ENCODE peak calls at places on chromosomes 5 and 9, in five cellular contexts. One of them, this sample, is unnamed.

GRCh38 chr9:121888438-121888775 is 204.7 kb downstream of the TTLL11 start:
- DNase-seq in dorsolateral prefrontal cortex: no peak
- DNase-seq in HFFc6: peak; percentile 82
- DNase-seq in cardiac muscle cell: peak; percentile 60
- DNase-seq in stomach: no peak
- DNase-seq in this sample: no peak

GRCh38 chr5:34914671-34915138 is 599 bp downstream of the RAD1 start:
- DNase-seq in dorsolateral prefrontal cortex: peak; percentile 15
- DNase-seq in HFFc6: peak; percentile 17
- DNase-seq in cardiac muscle cell: peak; percentile 38
- DNase-seq in stomach: peak; percentile 36
- DNase-seq in this sample: no peak

GRCh38 chr5:9661316-9662015 is 31.3 kb upstream of the TAS2R1 start:
- DNase-seq in dorsolateral prefrontal cortex: no peak
- DNase-seq in HFFc6: peak; percentile 35
- DNase-seq in cardiac muscle cell: no peak
- DNase-seq in stomach: no peak
- DNase-seq in this sample: no peak

GRCh38 chr5:163503106-163504090 is 2.0 kb upstream of the MAT2B start:
- DNase-seq in dorsolateral prefrontal cortex: peak; percentile 17
- DNase-seq in HFFc6: peak; percentile 89
- DNase-seq in cardiac muscle cell: peak; percentile 86
- DNase-seq in stomach: peak; percentile 57
- DNase-seq in this sample: peak; percentile 51

GRCh38 chr5:42851441-42851840 is 39.7 kb upstream of the SELENOP start:
- DNase-seq in dorsolateral prefrontal cortex: no peak
- DNase-seq in HFFc6: no peak
- DNase-seq in cardiac muscle cell: no peak
- DNase-seq in stomach: no peak
- DNase-seq in this sample: no peak

GRCh38 chr5:101244621-101245020 is 341.5 kb upstream of the ST8SIA4 start:
- DNase-seq in dorsolateral prefrontal cortex: no peak
- DNase-seq in HFFc6: no peak
- DNase-seq in cardiac muscle cell: no peak
- DNase-seq in stomach: no peak
- DNase-seq in this sample: no peak

GRCh38 chr9:113910036-113910639 is 34.0 kb downstream of the ZNF618 start:
- DNase-seq in dorsolateral prefrontal cortex: no peak
- DNase-seq in HFFc6: no peak
- DNase-seq in cardiac muscle cell: no peak
- DNase-seq in stomach: peak; percentile 85
- DNase-seq in this sample: peak; percentile 81

GRCh38 chr5:82719368-82719767 is 357.8 kb downstream of the TMEM167A start:
- DNase-seq in dorsolateral prefrontal cortex: no peak
- DNase-seq in HFFc6: no peak
- DNase-seq in cardiac muscle cell: peak; percentile 68
- DNase-seq in stomach: no peak
- DNase-seq in this sample: no peak

GRCh38 chr9:92378825-92379535 is 25.4 kb downstream of the OGN start:
- DNase-seq in dorsolateral prefrontal cortex: no peak
- DNase-seq in HFFc6: peak; percentile 23
- DNase-seq in cardiac muscle cell: no peak
- DNase-seq in stomach: no peak
- DNase-seq in this sample: no peak

GRCh38 chr9:94847486-94847885 is 121.0 kb downstream of the AOPEP start:
- DNase-seq in dorsolateral prefrontal cortex: no peak
- DNase-seq in HFFc6: peak; percentile 63
- DNase-seq in cardiac muscle cell: peak; percentile 84
- DNase-seq in stomach: no peak
- DNase-seq in this sample: no peak

GRCh38 chr5:141192110-141192725 is at the start of gene PCDHB10:
- DNase-seq in dorsolateral prefrontal cortex: no peak
- DNase-seq in HFFc6: peak; percentile 33
- DNase-seq in cardiac muscle cell: peak; percentile 12
- DNase-seq in stomach: no peak
- DNase-seq in this sample: no peak

GRCh38 chr9:94150890-94151660 is 66.8 kb downstream of the PTPDC1 start:
- DNase-seq in dorsolateral prefrontal cortex: no peak
- DNase-seq in HFFc6: no peak
- DNase-seq in cardiac muscle cell: no peak
- DNase-seq in stomach: no peak
- DNase-seq in this sample: no peak

GRCh38 chr5:41908374-41909079 is 4.4 kb downstream of the RIMOC1 start:
- DNase-seq in dorsolateral prefrontal cortex: no peak
- DNase-seq in HFFc6: peak; percentile 77
- DNase-seq in cardiac muscle cell: peak; percentile 46
- DNase-seq in stomach: no peak
- DNase-seq in this sample: no peak

GRCh38 chr5:124157320-124157719 is 589.1 kb downstream of the ZNF608 start:
- DNase-seq in dorsolateral prefrontal cortex: no peak
- DNase-seq in HFFc6: no peak
- DNase-seq in cardiac muscle cell: no peak
- DNase-seq in stomach: no peak
- DNase-seq in this sample: no peak

GRCh38 chr5:135986891-135987401 is 32.2 kb upstream of the LECT2 start:
- DNase-seq in dorsolateral prefrontal cortex: no peak
- DNase-seq in HFFc6: no peak
- DNase-seq in cardiac muscle cell: no peak
- DNase-seq in stomach: no peak
- DNase-seq in this sample: no peak

GRCh38 chr9:35616681-35617459 is 1.3 kb downstream of the CD72 start:
- DNase-seq in dorsolateral prefrontal cortex: peak; percentile 57
- DNase-seq in HFFc6: no peak
- DNase-seq in cardiac muscle cell: peak; percentile 75
- DNase-seq in stomach: peak; percentile 77
- DNase-seq in this sample: no peak

GRCh38 chr5:90293931-90294330 is 115.6 kb downstream of the CETN3 start:
- DNase-seq in dorsolateral prefrontal cortex: no peak
- DNase-seq in HFFc6: no peak
- DNase-seq in cardiac muscle cell: peak; percentile 86
- DNase-seq in stomach: no peak
- DNase-seq in this sample: no peak

GRCh38 chr5:133147411-133147810 is 95.6 kb downstream of the HSPA4 start:
- DNase-seq in dorsolateral prefrontal cortex: peak; percentile 40
- DNase-seq in HFFc6: no peak
- DNase-seq in cardiac muscle cell: peak; percentile 68
- DNase-seq in stomach: no peak
- DNase-seq in this sample: no peak

GRCh38 chr5:143515829-143516228 is 112.3 kb upstream of the NR3C1 start:
- DNase-seq in dorsolateral prefrontal cortex: no peak
- DNase-seq in HFFc6: no peak
- DNase-seq in cardiac muscle cell: no peak
- DNase-seq in stomach: no peak
- DNase-seq in this sample: no peak

DNA sequence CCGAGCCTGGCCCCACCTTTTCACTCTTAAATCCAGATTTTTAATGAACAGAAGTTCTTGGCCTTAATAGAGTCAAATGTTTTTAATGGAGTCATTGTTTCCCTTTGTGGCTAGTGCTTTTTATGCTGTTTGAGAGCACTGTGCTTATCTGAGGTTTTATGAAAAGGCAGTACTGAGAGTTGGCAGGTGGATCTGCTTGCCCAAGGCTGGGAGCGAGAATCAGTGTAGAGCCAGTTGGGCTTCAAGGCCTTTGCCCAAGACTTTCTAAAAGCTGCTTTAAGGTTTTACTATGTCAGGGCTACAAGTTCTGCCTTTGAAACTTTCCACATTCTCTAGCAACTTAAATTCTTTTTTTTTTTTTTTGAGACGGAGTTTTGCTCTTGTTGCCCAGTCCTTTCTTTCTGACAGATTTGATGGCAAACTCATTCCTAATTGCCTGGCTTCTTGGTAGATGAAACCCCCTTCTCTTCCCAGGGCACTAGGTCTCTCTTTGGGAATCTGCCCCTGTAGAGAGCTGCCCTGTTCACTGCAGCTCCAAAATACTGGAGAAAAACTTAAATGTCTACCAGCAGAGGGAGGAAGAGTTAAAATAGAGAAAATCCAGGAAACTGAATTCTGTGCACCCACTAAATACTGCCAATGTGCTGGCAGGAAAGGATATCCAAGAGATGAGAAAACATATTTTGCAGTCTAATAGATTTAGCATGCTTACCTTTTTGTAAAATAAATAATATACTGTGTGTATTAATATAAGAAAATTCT is 36.9 kb upstream of the CDK20 start:
- DNase-seq in dorsolateral prefrontal cortex: no peak
- DNase-seq in HFFc6: peak; percentile 20
- DNase-seq in cardiac muscle cell: peak; percentile 44
- DNase-seq in stomach: no peak
- DNase-seq in this sample: no peak
- TF ChIP-seq CTCF in dorsolateral prefrontal cortex: no peak
- TF ChIP-seq CTCF in HFFc6: peak; percentile 69
- TF ChIP-seq CTCF in cardiac muscle cell: peak; percentile 48
- TF ChIP-seq CTCF in stomach: no peak
- TF ChIP-seq CTCF in this sample: peak; percentile 12

DNA sequence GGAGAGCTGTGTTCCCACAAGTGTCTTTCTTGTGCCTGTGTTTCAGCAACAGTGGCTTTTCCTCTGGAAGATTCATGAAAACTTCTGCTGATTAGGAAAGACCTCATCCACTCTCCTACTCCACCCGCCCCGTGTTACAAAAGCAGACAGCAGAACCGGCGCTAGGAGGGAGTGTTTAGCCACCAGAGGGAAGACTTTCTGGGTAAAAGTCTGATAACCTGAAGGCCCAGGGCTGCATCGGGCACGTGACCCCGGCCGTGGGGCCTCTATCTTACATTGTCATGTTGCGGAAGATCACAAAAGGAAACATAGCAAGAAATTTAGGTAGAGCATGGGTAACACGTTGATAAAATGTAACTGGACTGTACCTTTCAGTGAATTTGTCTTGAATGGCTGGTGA is 32.0 kb upstream of the DMRT2 start:
- DNase-seq in dorsolateral prefrontal cortex: no peak
- DNase-seq in HFFc6: peak; percentile 15
- DNase-seq in cardiac muscle cell: peak; percentile 36
- DNase-seq in stomach: no peak
- DNase-seq in this sample: no peak
- TF ChIP-seq CTCF in dorsolateral prefrontal cortex: no peak
- TF ChIP-seq CTCF in HFFc6: peak; percentile 73
- TF ChIP-seq CTCF in cardiac muscle cell: peak; percentile 41
- TF ChIP-seq CTCF in stomach: no peak
- TF ChIP-seq CTCF in this sample: peak; percentile 49

GRCh38 chr5:165617491-165617890 is 2112.1 kb downstream of the MAT2B start:
- DNase-seq in dorsolateral prefrontal cortex: no peak
- DNase-seq in HFFc6: no peak
- DNase-seq in cardiac muscle cell: no peak
- DNase-seq in stomach: no peak
- DNase-seq in this sample: no peak

GRCh38 chr5:165620394-165620793 is 2115.0 kb downstream of the MAT2B start:
- DNase-seq in dorsolateral prefrontal cortex: no peak
- DNase-seq in HFFc6: no peak
- DNase-seq in cardiac muscle cell: peak; percentile 77
- DNase-seq in stomach: no peak
- DNase-seq in this sample: no peak

DNA sequence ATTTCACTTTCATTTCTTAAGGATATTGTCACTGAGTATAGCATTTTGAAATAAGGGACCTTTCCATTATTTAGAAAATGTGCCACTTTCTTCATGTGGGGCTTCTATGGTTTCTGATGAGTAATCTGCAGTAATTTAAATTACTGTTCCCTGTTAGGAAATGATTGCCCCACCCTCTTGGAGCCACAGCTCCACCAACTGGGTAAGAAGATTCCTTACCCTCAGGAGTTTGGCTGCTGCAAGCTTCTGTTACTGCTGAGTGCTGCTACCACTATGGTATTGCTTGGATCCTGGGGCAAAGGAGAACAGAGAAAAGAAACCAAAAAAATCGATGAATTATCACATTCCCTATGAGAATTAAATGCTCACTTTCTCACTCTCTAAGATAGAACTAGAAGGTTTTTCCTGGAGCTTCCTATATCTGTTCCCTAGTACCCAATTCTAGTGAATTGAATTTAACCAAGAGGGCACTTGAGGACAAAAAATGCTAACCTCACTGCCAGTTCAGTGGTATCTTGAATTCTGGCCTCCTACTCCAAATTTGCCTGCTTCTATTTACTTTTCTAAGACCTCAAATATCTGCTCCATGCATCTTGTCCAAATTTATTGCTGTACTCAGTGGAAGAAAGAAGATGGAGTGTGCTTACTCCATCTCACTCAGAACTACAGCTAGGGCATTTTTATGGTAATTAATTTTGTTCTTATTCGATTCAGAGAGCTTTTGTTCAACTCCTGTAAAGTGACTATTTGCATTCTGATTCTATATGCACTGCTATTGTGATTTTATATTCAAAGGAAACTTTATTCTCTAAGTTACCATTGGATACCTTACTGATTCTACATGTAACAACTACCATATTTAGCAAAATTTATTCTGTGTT is 2111.4 kb downstream of the MAT2B start:
- DNase-seq in dorsolateral prefrontal cortex: no peak
- DNase-seq in HFFc6: no peak
- DNase-seq in cardiac muscle cell: peak; percentile 35
- DNase-seq in stomach: no peak
- DNase-seq in this sample: no peak
- TF ChIP-seq CTCF in dorsolateral prefrontal cortex: no peak
- TF ChIP-seq CTCF in HFFc6: no peak
- TF ChIP-seq CTCF in cardiac muscle cell: no peak
- TF ChIP-seq CTCF in stomach: no peak
- TF ChIP-seq CTCF in this sample: peak; percentile 54

GRCh38 chr9:136673088-136673969 is 10.6 kb downstream of the EGFL7 start:
- DNase-seq in dorsolateral prefrontal cortex: no peak
- DNase-seq in HFFc6: no peak
- DNase-seq in cardiac muscle cell: no peak
- DNase-seq in stomach: no peak
- DNase-seq in this sample: no peak

GRCh38 chr9:136672431-136673087 is 9.8 kb downstream of the EGFL7 start:
- DNase-seq in dorsolateral prefrontal cortex: no peak
- DNase-seq in HFFc6: no peak
- DNase-seq in cardiac muscle cell: no peak
- DNase-seq in stomach: no peak
- DNase-seq in this sample: no peak

GRCh38 chr9:136671254-136671614 is 8.5 kb downstream of the EGFL7 start:
- DNase-seq in dorsolateral prefrontal cortex: no peak
- DNase-seq in HFFc6: no peak
- DNase-seq in cardiac muscle cell: no peak
- DNase-seq in stomach: no peak
- DNase-seq in this sample: no peak

GRCh38 chr9:136670571-136671253 is 8.0 kb downstream of the EGFL7 start:
- DNase-seq in dorsolateral prefrontal cortex: no peak
- DNase-seq in HFFc6: no peak
- DNase-seq in cardiac muscle cell: no peak
- DNase-seq in stomach: no peak
- DNase-seq in this sample: no peak

GRCh38 chr9:136671646-136672430 is 9.1 kb downstream of the EGFL7 start:
- DNase-seq in dorsolateral prefrontal cortex: no peak
- DNase-seq in HFFc6: no peak
- DNase-seq in cardiac muscle cell: peak; percentile 31
- DNase-seq in stomach: no peak
- DNase-seq in this sample: no peak
- TF ChIP-seq CTCF in dorsolateral prefrontal cortex: peak; percentile 41
- TF ChIP-seq CTCF in HFFc6: peak; percentile 87
- TF ChIP-seq CTCF in cardiac muscle cell: peak; percentile 89
- TF ChIP-seq CTCF in stomach: no peak
- TF ChIP-seq CTCF in this sample: peak; percentile 65

GRCh38 chr9:19420877-19421276 is 12.1 kb downstream of the ACER2 start:
- DNase-seq in dorsolateral prefrontal cortex: no peak
- DNase-seq in HFFc6: no peak
- DNase-seq in cardiac muscle cell: no peak
- DNase-seq in stomach: no peak
- DNase-seq in this sample: peak; percentile 73
- TF ChIP-seq CTCF in dorsolateral prefrontal cortex: no peak
- TF ChIP-seq CTCF in HFFc6: no peak
- TF ChIP-seq CTCF in cardiac muscle cell: no peak
- TF ChIP-seq CTCF in stomach: no peak
- TF ChIP-seq CTCF in this sample: no peak